ENCODE peak calls at places on chromosomes 7 and 10, in six cellular contexts. R is stimulated activated CD4-positive, alpha-beta T cell treated with anti-CD3 and anti-CD28 coated beads, Interleukin-12 subunit alpha, Interleukin-12 subunit beta, amount 100 ng/mL, for 4 hours; D is NCI-H774; F is Calu3; N is posterior cingulate gyrus; O is GM20000. Y is an unnamed sample.

GRCh38 chr7:75740846-75741497 is 2.2 kb upstream of the HIP1 start:
- DNase-seq in N (no peak), D (no peak), R (no peak), F (no peak), O (no peak), Y (no peak)

GRCh38 chr10:127556911-127557310 is 7.8 kb downstream of the NPS start:
- DNase-seq in F (no peak), N (no peak), R (no peak), O (no peak), D (no peak), Y (no peak)

GRCh38 chr10:5540080-5540479 is 15.3 kb downstream of the CALML3 start:
- DNase-seq in F (no peak), D (no peak), N (no peak), R (no peak), O (no peak), Y (no peak)

GRCh38 chr7:5354460-5355279 is 69.0 kb downstream of the TNRC18 start:
- DNase-seq in D (no peak), N (no peak), R (no peak), F (no peak), O (no peak), Y (no peak)

GRCh38 chr10:80359644-80360043 is 3.1 kb downstream of the DYDC2 start:
- DNase-seq in R (no peak), F (no peak), D (no peak), N (peak; percentile 62), O (no peak), Y (no peak)

GRCh38 chr7:5466551-5466950 is 42.9 kb upstream of the TNRC18 start:
- DNase-seq in F (no peak), D (no peak), N (no peak), R (no peak), O (no peak), Y (no peak)

GRCh38 chr7:88311675-88312036 is 5.0 kb upstream of the STEAP4 start:
- DNase-seq in R (no peak), D (no peak), N (no peak), O (no peak), F (no peak), Y (no peak)

GRCh38 chr7:91239171-91239604 is 25.0 kb upstream of the FZD1 start:
- DNase-seq in N (no peak), R (no peak), D (no peak), F (peak; percentile 21), O (no peak), Y (no peak)

GRCh38 chr10:72564596-72564995 is 61.3 kb downstream of the MICU1 start:
- DNase-seq in D (no peak), O (no peak), N (no peak), R (no peak), F (no peak), Y (no peak)

GRCh38 chr7:55078465-55079372 is 59.9 kb downstream of the EGFR start:
- DNase-seq in O (peak; percentile 44), N (peak; percentile 76), D (no peak), R (no peak), F (peak; percentile 89), Y (no peak)

GRCh38 chr7:137097111-137097510 is 228.7 kb downstream of the CHRM2 start:
- DNase-seq in F (no peak), R (no peak), D (no peak), O (no peak), N (no peak), Y (no peak)

GRCh38 chr7:11127112-11127785 is 153.6 kb downstream of the PHF14 start:
- DNase-seq in N (no peak), R (no peak), D (no peak), F (no peak), O (no peak), Y (no peak)

GRCh38 chr7:89618269-89618668 is 536.0 kb upstream of the STEAP1 start:
- DNase-seq in O (no peak), F (no peak), N (no peak), R (no peak), D (no peak), Y (no peak)

GRCh38 chr7:35646289-35647033 is 48.5 kb downstream of the HERPUD2 start:
- DNase-seq in N (no peak), O (no peak), R (no peak), F (no peak), D (peak; percentile 4), Y (no peak)

GRCh38 chr7:83065714-83066113 is 97.0 kb downstream of the PCLO start:
- DNase-seq in N (no peak), D (no peak), R (no peak), F (no peak), O (no peak), Y (no peak)